ENCODE peak calls at places on chromosomes 12 and 14, in nine cellular contexts. One of them, this sample, is unnamed.

GRCh38 chr14:37063467-37064240 is 108.8 kb downstream of the SLC25A21 start:
- DNase-seq in lung: no peak
- DNase-seq in stomach: no peak
- DNase-seq in astrocyte of the spinal cord: no peak
- DNase-seq in HCT116: no peak
- DNase-seq in WERI-Rb-1: no peak
- DNase-seq in dorsolateral prefrontal cortex: no peak
- DNase-seq in AG04450: no peak
- DNase-seq in body of pancreas: no peak
- DNase-seq in this sample: no peak

GRCh38 chr12:13982010-13982409 is 608 bp upstream of the GRIN2B start:
- DNase-seq in stomach: no peak
- DNase-seq in HCT116: peak; percentile 15
- DNase-seq in AG04450: no peak
- DNase-seq in dorsolateral prefrontal cortex: no peak
- DNase-seq in astrocyte of the spinal cord: no peak
- DNase-seq in body of pancreas: no peak
- DNase-seq in WERI-Rb-1: peak; percentile 79
- DNase-seq in lung: no peak
- DNase-seq in this sample: no peak

GRCh38 chr12:122406701-122407154 is 15.7 kb downstream of the CLIP1 start:
- DNase-seq in AG04450: no peak
- DNase-seq in HCT116: no peak
- DNase-seq in WERI-Rb-1: no peak
- DNase-seq in lung: no peak
- DNase-seq in body of pancreas: no peak
- DNase-seq in stomach: no peak
- DNase-seq in astrocyte of the spinal cord: peak; percentile 77
- DNase-seq in dorsolateral prefrontal cortex: no peak
- DNase-seq in this sample: peak; percentile 59

GRCh38 chr14:102394717-102395378 is 32.1 kb downstream of the TECPR2 start:
- DNase-seq in HCT116: no peak
- DNase-seq in WERI-Rb-1: no peak
- DNase-seq in astrocyte of the spinal cord: no peak
- DNase-seq in body of pancreas: no peak
- DNase-seq in dorsolateral prefrontal cortex: no peak
- DNase-seq in lung: peak; percentile 34
- DNase-seq in stomach: no peak
- DNase-seq in AG04450: no peak
- DNase-seq in this sample: peak; percentile 25

GRCh38 chr14:75769047-75769685 is 108.1 kb downstream of the TTLL5 start:
- DNase-seq in AG04450: no peak
- DNase-seq in stomach: no peak
- DNase-seq in body of pancreas: no peak
- DNase-seq in HCT116: no peak
- DNase-seq in astrocyte of the spinal cord: peak; percentile 32
- DNase-seq in dorsolateral prefrontal cortex: no peak
- DNase-seq in lung: no peak
- DNase-seq in WERI-Rb-1: no peak
- DNase-seq in this sample: no peak

GRCh38 chr12:6452245-6452731 is 446 bp downstream of the TAPBPL start:
- DNase-seq in HCT116: no peak
- DNase-seq in AG04450: no peak
- DNase-seq in WERI-Rb-1: peak; percentile 33
- DNase-seq in body of pancreas: peak; percentile 54
- DNase-seq in dorsolateral prefrontal cortex: peak; percentile 23
- DNase-seq in stomach: peak; percentile 50
- DNase-seq in lung: no peak
- DNase-seq in astrocyte of the spinal cord: no peak
- DNase-seq in this sample: no peak

GRCh38 chr12:113500662-113501435 is 29.2 kb upstream of the LHX5 start:
- DNase-seq in body of pancreas: no peak
- DNase-seq in astrocyte of the spinal cord: no peak
- DNase-seq in lung: no peak
- DNase-seq in AG04450: no peak
- DNase-seq in WERI-Rb-1: no peak
- DNase-seq in dorsolateral prefrontal cortex: no peak
- DNase-seq in HCT116: no peak
- DNase-seq in stomach: no peak
- DNase-seq in this sample: no peak

GRCh38 chr12:105355752-105356151 is 25.3 kb downstream of the C12orf75 start:
- DNase-seq in lung: no peak
- DNase-seq in AG04450: peak; percentile 15
- DNase-seq in WERI-Rb-1: no peak
- DNase-seq in dorsolateral prefrontal cortex: no peak
- DNase-seq in HCT116: peak; percentile 18
- DNase-seq in astrocyte of the spinal cord: peak; percentile 67
- DNase-seq in stomach: no peak
- DNase-seq in body of pancreas: no peak
- DNase-seq in this sample: peak; percentile 71

GRCh38 chr14:74867673-74868072 is 8.3 kb downstream of the PROX2 start:
- DNase-seq in dorsolateral prefrontal cortex: peak; percentile 49
- DNase-seq in WERI-Rb-1: no peak
- DNase-seq in HCT116: no peak
- DNase-seq in stomach: no peak
- DNase-seq in lung: no peak
- DNase-seq in AG04450: no peak
- DNase-seq in astrocyte of the spinal cord: peak; percentile 42
- DNase-seq in body of pancreas: no peak
- DNase-seq in this sample: peak; percentile 50

GRCh38 chr12:91574391-91574790 is 391.8 kb upstream of the DCN start:
- DNase-seq in WERI-Rb-1: no peak
- DNase-seq in dorsolateral prefrontal cortex: no peak
- DNase-seq in astrocyte of the spinal cord: peak; percentile 29
- DNase-seq in HCT116: no peak
- DNase-seq in AG04450: no peak
- DNase-seq in stomach: no peak
- DNase-seq in lung: no peak
- DNase-seq in body of pancreas: no peak
- DNase-seq in this sample: peak; percentile 4

DNA sequence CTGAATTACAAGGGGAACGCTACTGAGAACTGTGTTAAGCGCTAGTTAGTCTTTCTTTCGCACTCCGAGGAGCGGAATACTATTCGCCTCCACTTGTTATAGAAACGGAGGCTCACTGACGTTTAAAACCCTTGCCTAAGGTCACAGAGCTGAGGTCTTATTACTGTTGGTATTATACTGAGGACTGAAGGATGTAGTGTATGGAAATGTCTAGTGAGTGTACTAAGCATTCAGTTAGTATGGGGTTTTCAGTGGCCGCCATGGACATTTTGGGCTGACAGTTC is 826 bp downstream of the ACADS start:
- DNase-seq in dorsolateral prefrontal cortex: no peak
- DNase-seq in WERI-Rb-1: no peak
- DNase-seq in stomach: no peak
- DNase-seq in AG04450: no peak
- DNase-seq in astrocyte of the spinal cord: no peak
- DNase-seq in HCT116: no peak
- DNase-seq in lung: no peak
- DNase-seq in body of pancreas: no peak
- DNase-seq in this sample: no peak
- H3K4me3 ChIP-seq in dorsolateral prefrontal cortex: peak overlapping the region; percentile 75
- H3K4me3 ChIP-seq in WERI-Rb-1: peak overlapping the region; percentile 69
- H3K4me3 ChIP-seq in stomach: peak overlapping the region; percentile 85
- H3K4me3 ChIP-seq in AG04450: peak overlapping the region; percentile 70
- H3K4me3 ChIP-seq in astrocyte of the spinal cord: no peak overlapping the region
- H3K4me3 ChIP-seq in HCT116: peak overlapping the region; percentile 81
- H3K4me3 ChIP-seq in lung: peak overlapping the region; percentile 83
- H3K4me3 ChIP-seq in body of pancreas: no peak overlapping the region
- H3K4me3 ChIP-seq in this sample: peak overlapping the region; percentile 60

DNA sequence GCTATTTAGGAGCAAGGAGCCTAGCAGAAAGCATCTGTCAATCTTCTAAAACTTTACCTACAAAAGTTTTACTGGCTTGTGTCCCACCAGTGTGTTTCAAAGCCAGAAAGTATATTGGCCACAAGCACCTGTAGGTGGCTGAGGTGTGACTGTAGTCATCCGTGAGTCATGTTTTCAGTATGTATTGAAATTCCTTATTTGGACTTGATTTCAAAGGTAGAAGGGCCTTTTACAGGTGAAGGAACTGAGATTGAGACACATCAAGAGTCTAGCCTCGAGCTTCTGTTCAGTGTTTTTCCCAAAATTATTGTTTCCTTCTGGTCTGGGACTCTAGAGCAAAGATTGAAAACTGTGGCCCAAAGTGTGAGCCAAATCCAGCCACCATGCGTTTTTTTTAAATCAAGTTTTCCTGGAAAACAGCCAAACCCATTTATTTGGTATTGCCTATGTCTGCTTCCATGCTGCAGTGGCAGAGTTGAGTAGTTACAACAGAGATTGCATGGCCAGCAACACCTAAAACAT is 195.3 kb upstream of the BCL2L14 start:
- DNase-seq in body of pancreas: no peak
- DNase-seq in lung: no peak
- DNase-seq in HCT116: peak; percentile 63
- DNase-seq in dorsolateral prefrontal cortex: no peak
- DNase-seq in WERI-Rb-1: no peak
- DNase-seq in stomach: no peak
- DNase-seq in astrocyte of the spinal cord: no peak
- DNase-seq in AG04450: no peak
- DNase-seq in this sample: peak; percentile 11
- TF ChIP-seq CTCF in body of pancreas: peak; percentile 7
- TF ChIP-seq CTCF in lung: no peak
- TF ChIP-seq CTCF in HCT116: no peak
- TF ChIP-seq CTCF in dorsolateral prefrontal cortex: no peak
- TF ChIP-seq CTCF in WERI-Rb-1: no peak
- TF ChIP-seq CTCF in stomach: no peak
- TF ChIP-seq CTCF in astrocyte of the spinal cord: no peak
- TF ChIP-seq CTCF in AG04450: no peak
- TF ChIP-seq CTCF in this sample: no peak

GRCh38 chr12:53890081-53890480 is 48.5 kb upstream of the HOXC13 start:
- DNase-seq in HCT116: no peak
- DNase-seq in astrocyte of the spinal cord: no peak
- DNase-seq in lung: no peak
- DNase-seq in dorsolateral prefrontal cortex: no peak
- DNase-seq in WERI-Rb-1: no peak
- DNase-seq in stomach: no peak
- DNase-seq in body of pancreas: no peak
- DNase-seq in AG04450: no peak
- DNase-seq in this sample: no peak
- H3K4me3 ChIP-seq in HCT116: no peak overlapping the region
- H3K4me3 ChIP-seq in astrocyte of the spinal cord: no peak overlapping the region
- H3K4me3 ChIP-seq in lung: no peak overlapping the region
- H3K4me3 ChIP-seq in dorsolateral prefrontal cortex: no peak overlapping the region
- H3K4me3 ChIP-seq in WERI-Rb-1: no peak overlapping the region
- H3K4me3 ChIP-seq in stomach: no peak overlapping the region
- H3K4me3 ChIP-seq in body of pancreas: no peak overlapping the region
- H3K4me3 ChIP-seq in AG04450: no peak overlapping the region
- H3K4me3 ChIP-seq in this sample: no peak overlapping the region

GRCh38 chr12:20601668-20602280 is 93.4 kb upstream of the SLCO1C1 start:
- DNase-seq in lung: no peak
- DNase-seq in dorsolateral prefrontal cortex: no peak
- DNase-seq in body of pancreas: no peak
- DNase-seq in WERI-Rb-1: no peak
- DNase-seq in AG04450: no peak
- DNase-seq in astrocyte of the spinal cord: peak; percentile 76
- DNase-seq in HCT116: peak; percentile 46
- DNase-seq in stomach: no peak
- DNase-seq in this sample: peak; percentile 80
- TF ChIP-seq CTCF in lung: no peak
- TF ChIP-seq CTCF in dorsolateral prefrontal cortex: peak; percentile 61
- TF ChIP-seq CTCF in body of pancreas: peak; percentile 46
- TF ChIP-seq CTCF in WERI-Rb-1: peak; percentile 5
- TF ChIP-seq CTCF in AG04450: peak; percentile 56
- TF ChIP-seq CTCF in astrocyte of the spinal cord: peak; percentile 48
- TF ChIP-seq CTCF in HCT116: peak; percentile 56
- TF ChIP-seq CTCF in stomach: peak; percentile 9
- TF ChIP-seq CTCF in this sample: peak; percentile 58

DNA sequence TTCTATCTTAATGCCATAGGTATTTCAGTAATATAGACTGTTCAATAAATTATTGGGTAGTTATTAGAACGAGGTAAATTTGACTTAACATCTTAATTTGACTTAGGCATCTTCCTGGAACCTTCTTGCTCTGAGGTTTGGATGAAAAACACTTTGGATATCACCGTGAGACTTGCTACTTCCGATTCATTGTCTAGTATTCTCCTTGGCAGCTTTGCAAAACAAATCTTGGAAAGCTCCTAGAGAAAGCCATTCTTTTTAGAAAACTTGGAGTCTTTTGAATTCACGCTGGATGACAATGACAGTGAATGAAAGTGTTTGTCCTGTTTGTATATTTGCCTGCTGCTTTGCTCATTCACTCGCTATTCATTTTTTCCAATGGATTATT is 222.1 kb upstream of the HMGA2 start:
- DNase-seq in HCT116: no peak
- DNase-seq in lung: no peak
- DNase-seq in AG04450: no peak
- DNase-seq in stomach: no peak
- DNase-seq in astrocyte of the spinal cord: no peak
- DNase-seq in WERI-Rb-1: no peak
- DNase-seq in body of pancreas: no peak
- DNase-seq in dorsolateral prefrontal cortex: no peak
- DNase-seq in this sample: peak; percentile 60
- H3K4me3 ChIP-seq in HCT116: no peak overlapping the region
- H3K4me3 ChIP-seq in lung: no peak overlapping the region
- H3K4me3 ChIP-seq in AG04450: no peak overlapping the region
- H3K4me3 ChIP-seq in stomach: no peak overlapping the region
- H3K4me3 ChIP-seq in astrocyte of the spinal cord: no peak overlapping the region
- H3K4me3 ChIP-seq in WERI-Rb-1: no peak overlapping the region
- H3K4me3 ChIP-seq in body of pancreas: no peak overlapping the region
- H3K4me3 ChIP-seq in dorsolateral prefrontal cortex: no peak overlapping the region
- H3K4me3 ChIP-seq in this sample: peak overlapping the region; percentile 17

DNA sequence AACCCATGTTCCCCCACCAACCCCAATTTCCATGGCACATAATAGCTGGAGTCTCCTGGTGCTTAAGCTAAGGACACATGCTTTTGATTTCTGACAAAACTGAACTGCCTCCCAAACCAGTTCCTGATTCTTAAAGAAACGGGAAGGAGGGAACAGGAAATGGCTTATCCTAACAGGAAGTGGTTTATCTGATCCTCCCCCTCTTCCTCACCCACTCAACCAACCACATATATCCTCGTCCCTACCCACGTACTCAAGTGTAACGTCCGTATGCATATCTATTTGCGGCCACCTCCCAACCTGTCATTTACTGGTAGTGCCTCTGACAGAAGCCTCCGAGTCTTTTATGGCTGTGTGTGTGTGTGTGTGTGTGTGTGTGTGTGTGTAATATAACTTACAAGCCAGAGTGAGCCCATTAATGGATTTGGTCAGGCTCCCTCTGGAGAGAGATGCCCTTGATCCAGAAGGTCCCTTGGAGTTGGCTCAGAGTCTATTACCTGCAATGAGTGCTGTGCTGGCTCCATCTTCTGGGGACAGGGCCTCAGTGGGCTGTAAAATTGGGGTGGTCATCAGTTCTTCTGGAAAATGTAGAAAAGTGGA is 7.7 kb downstream of the DAZAP2 start:
- DNase-seq in astrocyte of the spinal cord: no peak
- DNase-seq in stomach: no peak
- DNase-seq in AG04450: no peak
- DNase-seq in dorsolateral prefrontal cortex: no peak
- DNase-seq in lung: peak; percentile 43
- DNase-seq in HCT116: no peak
- DNase-seq in body of pancreas: no peak
- DNase-seq in WERI-Rb-1: peak; percentile 24
- DNase-seq in this sample: peak; percentile 85
- TF ChIP-seq CTCF in astrocyte of the spinal cord: no peak
- TF ChIP-seq CTCF in stomach: no peak
- TF ChIP-seq CTCF in AG04450: peak; percentile 5
- TF ChIP-seq CTCF in dorsolateral prefrontal cortex: no peak
- TF ChIP-seq CTCF in lung: no peak
- TF ChIP-seq CTCF in HCT116: no peak
- TF ChIP-seq CTCF in body of pancreas: no peak
- TF ChIP-seq CTCF in WERI-Rb-1: peak; percentile 33
- TF ChIP-seq CTCF in this sample: peak; percentile 9